ENCODE peak calls at places on chromosomes 5 and 9, in four cellular contexts. T, L, K and C are unnamed samples.

GRCh38 chr5:6424110-6424659 is 24.5 kb upstream of the UBE2QL1 start:
- DNase-seq in T (no peak), L (no peak), K (no peak), C (no peak)

GRCh38 chr5:96968074-96968473 is 32.2 kb downstream of the LNPEP start:
- DNase-seq in T (no peak), L (no peak), K (no peak), C (no peak)

GRCh38 chr5:37532976-37533740 is 154.0 kb downstream of the WDR70 start:
- DNase-seq in T (no peak), L (no peak), K (no peak), C (no peak)

GRCh38 chr5:94240616-94241287 is 377.7 kb downstream of the KIAA0825 start:
- DNase-seq in T (peak; percentile 54), L (no peak), K (no peak), C (no peak)

GRCh38 chr9:89610391-89610925 is 5.6 kb downstream of the GADD45G start:
- DNase-seq in T (peak; percentile 70), L (no peak), K (no peak), C (no peak)

GRCh38 chr5:37738057-37738691 is 101.7 kb downstream of the GDNF start:
- DNase-seq in T (peak; percentile 27), L (no peak), K (peak; percentile 33), C (peak; percentile 68)

GRCh38 chr5:178069909-178070308 is 43.4 kb upstream of the N4BP3 start:
- DNase-seq in T (peak; percentile 57), L (peak; percentile 63), K (no peak), C (no peak)

GRCh38 chr5:98569288-98569687 is 204.2 kb upstream of the RGMB start:
- DNase-seq in T (no peak), L (no peak), K (no peak), C (no peak)

GRCh38 chr9:70205366-70206020 is 53.3 kb upstream of the SMC5 start:
- DNase-seq in T (no peak), L (no peak), K (no peak), C (no peak)

GRCh38 chr9:22790329-22790728 is 343.7 kb downstream of the DMRTA1 start:
- DNase-seq in T (no peak), L (no peak), K (no peak), C (no peak)

GRCh38 chr5:151740336-151740942 is 18.0 kb downstream of the ATOX1 start:
- DNase-seq in T (peak; percentile 56), L (peak; percentile 77), K (peak; percentile 58), C (peak; percentile 98)

GRCh38 chr9:20805766-20806165 is 121.7 kb downstream of the FOCAD start:
- DNase-seq in T (no peak), L (no peak), K (no peak), C (no peak)

GRCh38 chr9:132857031-132857430 is 21.1 kb downstream of the AK8 start:
- DNase-seq in T (no peak), L (peak; percentile 22), K (no peak), C (no peak)

GRCh38 chr5:156922207-156922792 is 40.7 kb downstream of the TIMD4 start:
- DNase-seq in T (no peak), L (no peak), K (no peak), C (no peak)

GRCh38 chr9:19493174-19493811 is 84.5 kb downstream of the ACER2 start:
- DNase-seq in T (peak; percentile 43), L (peak; percentile 69), K (peak; percentile 31), C (no peak)

GRCh38 chr5:109855056-109855455 is 165.3 kb downstream of the MAN2A1 start:
- DNase-seq in T (no peak), L (no peak), K (no peak), C (no peak)

GRCh38 chr5:74340476-74340875 is 300.1 kb downstream of the ENC1 start:
- DNase-seq in T (no peak), L (no peak), K (no peak), C (no peak)

GRCh38 chr5:108945094-108945493 is 197.4 kb downstream of the FER start:
- DNase-seq in T (no peak), L (peak; percentile 4), K (no peak), C (no peak)

GRCh38 chr9:137247916-137248175 is 3.2 kb upstream of the STPG3 start:
- DNase-seq in T (no peak), L (no peak), K (no peak), C (no peak)

GRCh38 chr9:36721846-36722588 is 149.3 kb downstream of the MELK start:
- DNase-seq in T (peak; percentile 35), L (no peak), K (no peak), C (no peak)

GRCh38 chr5:32711693-32712462 is 757 bp downstream of the NPR3 start:
- DNase-seq in T (no peak), L (peak; percentile 62), K (no peak), C (no peak)

GRCh38 chr5:176180781-176181180 is 57.4 kb upstream of the SIMC1 start:
- DNase-seq in T (no peak), L (no peak), K (no peak), C (no peak)

DNA sequence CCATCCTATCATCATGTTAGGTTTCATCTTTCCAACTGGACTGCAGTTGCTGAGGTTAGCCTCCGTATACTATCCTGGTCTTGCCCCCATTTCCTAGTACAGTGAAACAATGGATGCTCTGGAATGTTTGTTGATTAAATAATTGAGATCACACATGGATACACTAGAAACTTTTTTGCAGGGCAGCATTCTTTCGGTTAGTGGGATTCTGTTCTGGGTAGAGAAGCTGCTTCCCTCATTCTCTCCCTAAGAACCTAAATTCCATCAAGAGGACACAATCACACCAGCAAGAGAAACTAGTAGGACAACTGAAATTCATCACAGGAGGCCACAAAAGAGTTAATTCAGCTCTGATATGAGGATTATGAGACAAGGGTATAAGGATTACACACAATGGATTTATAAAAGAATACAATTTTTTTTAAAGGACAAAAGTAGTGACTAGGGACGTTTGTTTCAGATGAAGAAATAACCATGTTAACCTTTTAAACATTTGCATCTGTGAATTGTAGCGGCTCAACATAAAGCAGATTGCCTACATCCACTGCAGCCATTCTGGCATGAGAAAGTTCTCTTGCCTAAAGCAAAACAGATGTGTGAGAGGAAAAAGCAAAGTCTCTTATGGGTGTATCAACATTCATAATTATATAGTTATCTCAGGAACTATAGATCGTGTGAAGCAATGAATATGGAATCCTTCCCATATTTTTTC is 162.7 kb upstream of the LHFPL2 start:
- DNase-seq in T (no peak), L (peak; percentile 5), K (no peak), C (no peak)
- H3K4me3 ChIP-seq in T (no peak overlapping the region), L (no peak overlapping the region), K (no peak overlapping the region), C (no peak overlapping the region)

GRCh38 chr5:35799751-35800150 is 56.9 kb upstream of the IL7R start:
- DNase-seq in T (no peak), L (no peak), K (no peak), C (no peak)
- H3K4me1 ChIP-seq in T (no peaks in the 10 kb centered on the region), L (peaks cover 21% of the 10 kb centered on the region), K (peaks cover 71% of the 10 kb centered on the region), C (no peaks in the 10 kb centered on the region)

GRCh38 chr5:73298251-73299016 is 125.4 kb downstream of the TMEM174 start:
- DNase-seq in T (no peak), L (peak; percentile 57), K (no peak), C (no peak)
- H3K4me3 ChIP-seq in T (no peak overlapping the region), L (peak overlapping the region; percentile 31), K (no peak overlapping the region), C (peak overlapping the region; percentile 29)

GRCh38 chr5:125002727-125003598 is 256.5 kb upstream of the ZNF608 start:
- DNase-seq in T (no peak), L (no peak), K (no peak), C (peak; percentile 23)
- H3K4me1 ChIP-seq in T (peaks cover 7% of the 10 kb centered on the region), L (peaks cover 63% of the 10 kb centered on the region), K (no peaks in the 10 kb centered on the region), C (peaks cover 9% of the 10 kb centered on the region)

DNA sequence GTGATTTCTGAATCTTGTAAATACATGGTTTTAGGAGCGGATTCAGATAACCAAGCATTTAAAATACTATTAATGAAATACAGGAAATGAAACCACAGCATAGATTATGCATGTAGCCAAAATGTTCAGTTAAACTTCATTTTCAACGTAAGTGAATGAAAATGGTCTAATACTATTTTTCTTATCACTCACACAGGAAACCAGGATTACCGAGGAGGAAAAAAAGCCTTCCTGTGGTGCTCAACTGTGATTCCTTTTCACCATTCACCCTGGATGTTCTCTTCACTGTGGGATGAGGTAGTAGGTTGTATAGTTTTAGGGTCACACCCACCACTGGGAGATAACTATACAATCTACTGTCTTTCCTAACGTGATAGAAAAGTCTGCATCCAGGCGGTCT is 83.4 kb upstream of the ZNF169 start:
- DNase-seq in T (no peak), L (no peak), K (no peak), C (no peak)
- H3K4me3 ChIP-seq in T (no peak overlapping the region), L (no peak overlapping the region), K (no peak overlapping the region), C (no peak overlapping the region)

DNA sequence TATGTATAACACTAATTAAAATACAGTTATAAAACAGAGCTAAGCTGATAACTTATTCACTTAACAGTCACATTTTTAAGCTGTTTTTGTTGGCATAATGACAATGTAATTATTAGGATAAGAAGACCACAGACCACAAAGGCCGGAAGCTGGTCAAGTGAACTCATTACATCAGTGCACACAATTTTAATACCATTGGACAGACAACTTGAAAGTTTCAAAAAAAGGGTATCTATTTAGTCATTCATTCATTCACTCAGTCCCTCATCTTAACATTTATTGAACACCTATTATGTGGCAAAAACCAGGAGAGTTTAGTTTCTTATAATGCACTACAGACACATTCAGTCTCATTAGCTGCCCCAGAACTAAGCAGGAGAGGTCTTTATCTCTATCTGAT is 11.6 kb downstream of the ERP44 start:
- DNase-seq in T (no peak), L (no peak), K (peak; percentile 23), C (no peak)
- H3K4me1 ChIP-seq in T (peaks cover 11% of the 10 kb centered on the region), L (no peaks in the 10 kb centered on the region), K (peaks cover 72% of the 10 kb centered on the region), C (peaks cover 21% of the 10 kb centered on the region)

DNA sequence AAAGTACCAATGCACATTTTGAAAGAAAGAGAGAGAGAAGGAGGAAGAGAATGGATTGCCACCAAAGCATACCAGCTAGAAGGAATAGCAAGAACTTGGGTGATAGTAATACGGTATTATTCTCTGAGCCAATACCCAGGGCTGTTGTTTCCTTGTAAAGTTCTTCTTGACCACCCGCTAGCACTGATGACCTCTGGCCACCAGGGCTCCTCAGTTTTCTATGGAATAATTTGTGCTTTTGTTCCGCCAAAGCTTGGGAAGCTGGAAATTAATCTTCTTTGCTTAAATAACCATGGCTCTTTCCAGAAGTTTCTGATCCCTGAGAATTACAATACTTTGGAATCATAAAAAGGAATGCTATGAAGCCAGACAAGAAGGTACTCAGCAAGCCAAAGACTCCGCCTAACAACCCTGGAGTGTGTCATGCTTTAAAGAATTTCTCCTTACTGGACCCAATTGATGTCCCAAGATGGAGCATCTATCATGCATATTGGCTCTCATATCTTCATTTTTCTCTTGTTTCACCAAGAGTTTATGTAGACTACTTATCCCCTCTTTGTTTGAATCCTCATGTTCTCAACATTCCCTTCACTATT is 29.8 kb downstream of the OR2K2 start:
- DNase-seq in T (no peak), L (no peak), K (no peak), C (no peak)
- H3K4me3 ChIP-seq in T (no peak overlapping the region), L (no peak overlapping the region), K (no peak overlapping the region), C (no peak overlapping the region)

DNA sequence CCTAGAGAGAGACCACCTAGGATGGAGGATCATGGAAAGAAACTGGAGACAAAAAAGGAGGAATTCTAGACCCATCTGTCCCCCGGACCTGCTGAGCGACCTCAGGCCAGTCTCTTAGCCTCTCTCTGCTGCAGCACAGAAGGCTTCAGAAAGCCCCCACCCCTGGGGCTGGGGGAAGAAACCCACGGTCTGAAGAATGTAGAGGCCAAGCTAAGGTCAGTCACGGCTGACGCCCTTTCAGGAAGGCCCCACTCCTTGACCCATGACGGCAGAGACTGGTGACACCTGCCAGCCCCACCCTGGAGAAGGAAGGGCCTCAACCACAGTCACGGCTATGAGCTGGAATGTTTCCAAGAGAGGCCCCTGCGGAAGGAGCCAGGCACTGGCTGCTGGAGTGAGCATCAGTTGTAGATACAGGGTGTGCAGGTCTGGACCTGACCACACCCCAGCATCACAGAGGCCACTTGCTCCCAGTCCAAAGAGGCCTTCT is 120.5 kb upstream of the BOD1 start:
- DNase-seq in T (peak; percentile 62), L (no peak), K (no peak), C (no peak)
- H3K4me1 ChIP-seq in T (peaks cover 18% of the 10 kb centered on the region), L (peaks cover 10% of the 10 kb centered on the region), K (no peaks in the 10 kb centered on the region), C (no peaks in the 10 kb centered on the region)